ENCODE peak calls at places on chromosomes 7 and 10, in seven cellular contexts. One of them, this sample, is unnamed.

GRCh38 chr10:96468845-96469244 is 44.9 kb downstream of the TLL2 start:
- DNase-seq in T-cell: no peak
- DNase-seq in A549: no peak
- DNase-seq in activated T-cell treated with anti-CD3 and anti-CD28 coated beads for 1 hour: no peak
- DNase-seq in Peyer's patch: no peak
- DNase-seq in NB4: no peak
- DNase-seq in GM23338: no peak
- DNase-seq in this sample: no peak

GRCh38 chr7:18276380-18276779 is 219.2 kb upstream of the HDAC9 start:
- DNase-seq in T-cell: no peak
- DNase-seq in A549: no peak
- DNase-seq in activated T-cell treated with anti-CD3 and anti-CD28 coated beads for 1 hour: no peak
- DNase-seq in Peyer's patch: no peak
- DNase-seq in NB4: no peak
- DNase-seq in GM23338: no peak
- DNase-seq in this sample: no peak

GRCh38 chr7:50352282-50352681 is 47.8 kb downstream of the IKZF1 start:
- DNase-seq in T-cell: no peak
- DNase-seq in A549: no peak
- DNase-seq in activated T-cell treated with anti-CD3 and anti-CD28 coated beads for 1 hour: no peak
- DNase-seq in Peyer's patch: no peak
- DNase-seq in NB4: no peak
- DNase-seq in GM23338: no peak
- DNase-seq in this sample: no peak

GRCh38 chr10:93813507-93814465 is 56.0 kb downstream of the LGI1 start:
- DNase-seq in T-cell: peak
- DNase-seq in A549: peak
- DNase-seq in activated T-cell treated with anti-CD3 and anti-CD28 coated beads for 1 hour: peak
- DNase-seq in Peyer's patch: peak
- DNase-seq in NB4: peak
- DNase-seq in GM23338: peak
- DNase-seq in this sample: peak

GRCh38 chr10:2929457-2929856 is 137.9 kb upstream of the PFKP start:
- DNase-seq in T-cell: no peak
- DNase-seq in A549: no peak
- DNase-seq in activated T-cell treated with anti-CD3 and anti-CD28 coated beads for 1 hour: no peak
- DNase-seq in Peyer's patch: no peak
- DNase-seq in NB4: no peak
- DNase-seq in GM23338: peak
- DNase-seq in this sample: no peak

GRCh38 chr7:106243893-106244292 is 40.9 kb downstream of the NAMPT start:
- DNase-seq in T-cell: no peak
- DNase-seq in A549: no peak
- DNase-seq in activated T-cell treated with anti-CD3 and anti-CD28 coated beads for 1 hour: no peak
- DNase-seq in Peyer's patch: no peak
- DNase-seq in NB4: no peak
- DNase-seq in GM23338: no peak
- DNase-seq in this sample: no peak

GRCh38 chr7:33986456-33986855 is 81.1 kb downstream of the BMPER start:
- DNase-seq in T-cell: no peak
- DNase-seq in A549: no peak
- DNase-seq in activated T-cell treated with anti-CD3 and anti-CD28 coated beads for 1 hour: no peak
- DNase-seq in Peyer's patch: no peak
- DNase-seq in NB4: no peak
- DNase-seq in GM23338: no peak
- DNase-seq in this sample: no peak

GRCh38 chr7:43784030-43785001 is 25.8 kb downstream of the BLVRA start:
- DNase-seq in T-cell: no peak
- DNase-seq in A549: no peak
- DNase-seq in activated T-cell treated with anti-CD3 and anti-CD28 coated beads for 1 hour: no peak
- DNase-seq in Peyer's patch: no peak
- DNase-seq in NB4: peak
- DNase-seq in GM23338: no peak
- DNase-seq in this sample: no peak

GRCh38 chr7:30911561-30911969 is at the start of gene AQP1:
- DNase-seq in T-cell: no peak
- DNase-seq in A549: no peak
- DNase-seq in activated T-cell treated with anti-CD3 and anti-CD28 coated beads for 1 hour: no peak
- DNase-seq in Peyer's patch: peak
- DNase-seq in NB4: no peak
- DNase-seq in GM23338: no peak
- DNase-seq in this sample: no peak

GRCh38 chr10:69312537-69312936 is 34.2 kb downstream of the HK1 start:
- DNase-seq in T-cell: no peak
- DNase-seq in A549: no peak
- DNase-seq in activated T-cell treated with anti-CD3 and anti-CD28 coated beads for 1 hour: no peak
- DNase-seq in Peyer's patch: no peak
- DNase-seq in NB4: no peak
- DNase-seq in GM23338: peak
- DNase-seq in this sample: no peak

GRCh38 chr7:38169862-38170261 is 8.2 kb upstream of the STARD3NL start:
- DNase-seq in T-cell: no peak
- DNase-seq in A549: peak
- DNase-seq in activated T-cell treated with anti-CD3 and anti-CD28 coated beads for 1 hour: no peak
- DNase-seq in Peyer's patch: peak
- DNase-seq in NB4: peak
- DNase-seq in GM23338: no peak
- DNase-seq in this sample: peak

GRCh38 chr7:44082541-44083207 is 344 bp upstream of the POLM start:
- DNase-seq in T-cell: peak
- DNase-seq in A549: peak
- DNase-seq in activated T-cell treated with anti-CD3 and anti-CD28 coated beads for 1 hour: peak
- DNase-seq in Peyer's patch: peak
- DNase-seq in NB4: peak
- DNase-seq in GM23338: peak
- DNase-seq in this sample: peak

GRCh38 chr10:35027567-35027966 is 62.6 kb downstream of the CUL2 start:
- DNase-seq in T-cell: no peak
- DNase-seq in A549: no peak
- DNase-seq in activated T-cell treated with anti-CD3 and anti-CD28 coated beads for 1 hour: no peak
- DNase-seq in Peyer's patch: no peak
- DNase-seq in NB4: peak
- DNase-seq in GM23338: peak
- DNase-seq in this sample: no peak

GRCh38 chr10:50536617-50537252 is 87.0 kb downstream of the SGMS1 start:
- DNase-seq in T-cell: no peak
- DNase-seq in A549: no peak
- DNase-seq in activated T-cell treated with anti-CD3 and anti-CD28 coated beads for 1 hour: no peak
- DNase-seq in Peyer's patch: no peak
- DNase-seq in NB4: no peak
- DNase-seq in GM23338: no peak
- DNase-seq in this sample: no peak

GRCh38 chr7:2044311-2044882 is 188.3 kb downstream of the MAD1L1 start:
- DNase-seq in T-cell: no peak
- DNase-seq in A549: no peak
- DNase-seq in activated T-cell treated with anti-CD3 and anti-CD28 coated beads for 1 hour: no peak
- DNase-seq in Peyer's patch: no peak
- DNase-seq in NB4: no peak
- DNase-seq in GM23338: no peak
- DNase-seq in this sample: peak

GRCh38 chr7:155644178-155644970 is at the start of gene RBM33:
- DNase-seq in T-cell: peak
- DNase-seq in A549: peak
- DNase-seq in activated T-cell treated with anti-CD3 and anti-CD28 coated beads for 1 hour: peak
- DNase-seq in Peyer's patch: peak
- DNase-seq in NB4: peak
- DNase-seq in GM23338: peak
- DNase-seq in this sample: peak

GRCh38 chr7:2452074-2452507 is 24.1 kb downstream of the GRIFIN start:
- DNase-seq in T-cell: peak
- DNase-seq in A549: no peak
- DNase-seq in activated T-cell treated with anti-CD3 and anti-CD28 coated beads for 1 hour: no peak
- DNase-seq in Peyer's patch: no peak
- DNase-seq in NB4: peak
- DNase-seq in GM23338: peak
- DNase-seq in this sample: peak

GRCh38 chr7:54885285-54885684 is 126.3 kb upstream of the SEC61G start:
- DNase-seq in T-cell: no peak
- DNase-seq in A549: no peak
- DNase-seq in activated T-cell treated with anti-CD3 and anti-CD28 coated beads for 1 hour: no peak
- DNase-seq in Peyer's patch: no peak
- DNase-seq in NB4: no peak
- DNase-seq in GM23338: no peak
- DNase-seq in this sample: no peak

GRCh38 chr10:43126759-43127424 is 11.4 kb upstream of the CSGALNACT2 start:
- DNase-seq in T-cell: no peak
- DNase-seq in A549: no peak
- DNase-seq in activated T-cell treated with anti-CD3 and anti-CD28 coated beads for 1 hour: no peak
- DNase-seq in Peyer's patch: no peak
- DNase-seq in NB4: no peak
- DNase-seq in GM23338: no peak
- DNase-seq in this sample: peak

GRCh38 chr7:90709501-90710465 is 113.7 kb downstream of the CDK14 start:
- DNase-seq in T-cell: no peak
- DNase-seq in A549: no peak
- DNase-seq in activated T-cell treated with anti-CD3 and anti-CD28 coated beads for 1 hour: no peak
- DNase-seq in Peyer's patch: peak
- DNase-seq in NB4: no peak
- DNase-seq in GM23338: no peak
- DNase-seq in this sample: no peak

GRCh38 chr7:635227-635626 is 91.3 kb upstream of the DNAAF5 start:
- DNase-seq in T-cell: no peak
- DNase-seq in A549: no peak
- DNase-seq in activated T-cell treated with anti-CD3 and anti-CD28 coated beads for 1 hour: no peak
- DNase-seq in Peyer's patch: no peak
- DNase-seq in NB4: no peak
- DNase-seq in GM23338: no peak
- DNase-seq in this sample: no peak

GRCh38 chr10:36086976-36087726 is 445.1 kb upstream of the FZD8 start:
- DNase-seq in T-cell: no peak
- DNase-seq in A549: no peak
- DNase-seq in activated T-cell treated with anti-CD3 and anti-CD28 coated beads for 1 hour: no peak
- DNase-seq in Peyer's patch: no peak
- DNase-seq in NB4: no peak
- DNase-seq in GM23338: no peak
- DNase-seq in this sample: no peak

GRCh38 chr10:17228081-17229015 is at the start of gene VIM:
- DNase-seq in T-cell: peak
- DNase-seq in A549: peak
- DNase-seq in activated T-cell treated with anti-CD3 and anti-CD28 coated beads for 1 hour: peak
- DNase-seq in Peyer's patch: peak
- DNase-seq in NB4: peak
- DNase-seq in GM23338: peak
- DNase-seq in this sample: peak